ENCODE peak calls at places on chromosomes 2 and 18, in six cellular contexts. One of them, this sample, is unnamed.
A peak's percentile ranks its signal among the peaks of the same experiment; 100 is the strongest.

GRCh38 chr2:241546771-241547498 is 11.6 kb upstream of the BOK start:
- DNase-seq in HCT116: no peak
- DNase-seq in cardiac muscle cell: peak; percentile 7
- DNase-seq in tibial artery: no peak
- DNase-seq in colonic mucosa: no peak
- DNase-seq in fibroblast of lung: peak; percentile 51
- DNase-seq in this sample: peak; percentile 76

GRCh38 chr18:12911025-12911927 is 27.2 kb upstream of the PTPN2 start:
- DNase-seq in cardiac muscle cell: no peak
- DNase-seq in tibial artery: no peak
- DNase-seq in HCT116: no peak
- DNase-seq in colonic mucosa: no peak
- DNase-seq in fibroblast of lung: peak; percentile 6
- DNase-seq in this sample: no peak

GRCh38 chr2:105287692-105288091 is 41.8 kb downstream of the TGFBRAP1 start:
- DNase-seq in tibial artery: no peak
- DNase-seq in fibroblast of lung: peak; percentile 45
- DNase-seq in cardiac muscle cell: peak; percentile 64
- DNase-seq in colonic mucosa: peak; percentile 46
- DNase-seq in HCT116: peak; percentile 16
- DNase-seq in this sample: no peak

GRCh38 chr2:55809875-55810620 is 113.5 kb downstream of the EFEMP1 start:
- DNase-seq in fibroblast of lung: peak; percentile 68
- DNase-seq in colonic mucosa: no peak
- DNase-seq in cardiac muscle cell: no peak
- DNase-seq in HCT116: no peak
- DNase-seq in tibial artery: peak; percentile 65
- DNase-seq in this sample: no peak

GRCh38 chr2:85999131-85999831 is 106.4 kb downstream of the POLR1A start:
- DNase-seq in HCT116: no peak
- DNase-seq in fibroblast of lung: no peak
- DNase-seq in tibial artery: peak; percentile 65
- DNase-seq in colonic mucosa: no peak
- DNase-seq in cardiac muscle cell: no peak
- DNase-seq in this sample: no peak

GRCh38 chr2:159009940-159010339 is 41.5 kb downstream of the TANC1 start:
- DNase-seq in fibroblast of lung: no peak
- DNase-seq in tibial artery: no peak
- DNase-seq in colonic mucosa: no peak
- DNase-seq in HCT116: no peak
- DNase-seq in cardiac muscle cell: no peak
- DNase-seq in this sample: no peak

GRCh38 chr2:26008851-26009566 is 24.9 kb upstream of the RAB10 start:
- DNase-seq in fibroblast of lung: peak; percentile 90
- DNase-seq in HCT116: peak; percentile 43
- DNase-seq in cardiac muscle cell: no peak
- DNase-seq in tibial artery: peak; percentile 80
- DNase-seq in colonic mucosa: peak; percentile 78
- DNase-seq in this sample: peak; percentile 62

GRCh38 chr2:32768387-32769174 is 140.7 kb downstream of the TTC27 start:
- DNase-seq in colonic mucosa: no peak
- DNase-seq in cardiac muscle cell: no peak
- DNase-seq in HCT116: no peak
- DNase-seq in fibroblast of lung: no peak
- DNase-seq in tibial artery: no peak
- DNase-seq in this sample: no peak

GRCh38 chr18:3985664-3986063 is 469.4 kb downstream of the DLGAP1 start:
- DNase-seq in fibroblast of lung: peak; percentile 92
- DNase-seq in colonic mucosa: no peak
- DNase-seq in tibial artery: no peak
- DNase-seq in HCT116: no peak
- DNase-seq in cardiac muscle cell: no peak
- DNase-seq in this sample: no peak

GRCh38 chr18:75658330-75658729 is 230.8 kb upstream of the SMIM21 start:
- DNase-seq in fibroblast of lung: no peak
- DNase-seq in tibial artery: no peak
- DNase-seq in colonic mucosa: no peak
- DNase-seq in HCT116: no peak
- DNase-seq in cardiac muscle cell: no peak
- DNase-seq in this sample: no peak

GRCh38 chr2:33645861-33646260 is 46.8 kb upstream of the FAM98A start:
- DNase-seq in HCT116: no peak
- DNase-seq in fibroblast of lung: peak; percentile 6
- DNase-seq in cardiac muscle cell: no peak
- DNase-seq in tibial artery: no peak
- DNase-seq in colonic mucosa: no peak
- DNase-seq in this sample: no peak

GRCh38 chr2:233822781-233823730 is 31.3 kb downstream of the HJURP start:
- DNase-seq in cardiac muscle cell: no peak
- DNase-seq in tibial artery: peak; percentile 50
- DNase-seq in HCT116: no peak
- DNase-seq in fibroblast of lung: no peak
- DNase-seq in colonic mucosa: no peak
- DNase-seq in this sample: no peak

GRCh38 chr2:235630723-235631122 is 136.9 kb downstream of the AGAP1 start:
- DNase-seq in colonic mucosa: no peak
- DNase-seq in HCT116: no peak
- DNase-seq in tibial artery: no peak
- DNase-seq in fibroblast of lung: no peak
- DNase-seq in cardiac muscle cell: no peak
- DNase-seq in this sample: no peak

GRCh38 chr2:157172239-157172638 is 85.3 kb upstream of the GALNT5 start:
- DNase-seq in fibroblast of lung: no peak
- DNase-seq in cardiac muscle cell: no peak
- DNase-seq in HCT116: no peak
- DNase-seq in colonic mucosa: no peak
- DNase-seq in tibial artery: no peak
- DNase-seq in this sample: no peak

GRCh38 chr18:11119550-11119949 is 29.8 kb downstream of the PIEZO2 start:
- DNase-seq in fibroblast of lung: no peak
- DNase-seq in HCT116: no peak
- DNase-seq in colonic mucosa: no peak
- DNase-seq in tibial artery: no peak
- DNase-seq in cardiac muscle cell: no peak
- DNase-seq in this sample: no peak

GRCh38 chr2:63661076-63661475 is 72.3 kb downstream of the MDH1 start:
- DNase-seq in tibial artery: no peak
- DNase-seq in HCT116: no peak
- DNase-seq in cardiac muscle cell: no peak
- DNase-seq in colonic mucosa: no peak
- DNase-seq in fibroblast of lung: peak; percentile 50
- DNase-seq in this sample: no peak

GRCh38 chr2:132701810-132702209 is 31.8 kb upstream of the LYPD1 start:
- DNase-seq in HCT116: no peak
- DNase-seq in tibial artery: no peak
- DNase-seq in cardiac muscle cell: no peak
- DNase-seq in fibroblast of lung: peak; percentile 25
- DNase-seq in colonic mucosa: no peak
- DNase-seq in this sample: no peak

GRCh38 chr2:38806001-38806400 is 28.0 kb downstream of the GEMIN6 start:
- DNase-seq in HCT116: no peak
- DNase-seq in tibial artery: no peak
- DNase-seq in cardiac muscle cell: no peak
- DNase-seq in colonic mucosa: no peak
- DNase-seq in fibroblast of lung: no peak
- DNase-seq in this sample: no peak

GRCh38 chr2:120432293-120432975 is 86.5 kb downstream of the INHBB start:
- DNase-seq in cardiac muscle cell: no peak
- DNase-seq in tibial artery: no peak
- DNase-seq in HCT116: no peak
- DNase-seq in colonic mucosa: no peak
- DNase-seq in fibroblast of lung: no peak
- DNase-seq in this sample: no peak

GRCh38 chr2:170715062-170715931 is at the start of gene SP5:
- DNase-seq in tibial artery: peak; percentile 78
- DNase-seq in fibroblast of lung: peak; percentile 44
- DNase-seq in cardiac muscle cell: peak; percentile 83
- DNase-seq in colonic mucosa: peak; percentile 65
- DNase-seq in HCT116: peak; percentile 35
- DNase-seq in this sample: peak; percentile 95

GRCh38 chr2:170717991-170718589 is 3.0 kb downstream of the SP5 start:
- DNase-seq in cardiac muscle cell: no peak
- DNase-seq in tibial artery: no peak
- DNase-seq in fibroblast of lung: no peak
- DNase-seq in HCT116: no peak
- DNase-seq in colonic mucosa: no peak
- DNase-seq in this sample: no peak

GRCh38 chr2:170715932-170716777 is 1.0 kb downstream of the SP5 start:
- DNase-seq in tibial artery: no peak
- DNase-seq in fibroblast of lung: no peak
- DNase-seq in colonic mucosa: peak; percentile 33
- DNase-seq in cardiac muscle cell: no peak
- DNase-seq in HCT116: no peak
- DNase-seq in this sample: peak; percentile 67

GRCh38 chr2:170717599-170717963 is 2.4 kb downstream of the SP5 start:
- DNase-seq in HCT116: no peak
- DNase-seq in tibial artery: no peak
- DNase-seq in cardiac muscle cell: no peak
- DNase-seq in fibroblast of lung: no peak
- DNase-seq in colonic mucosa: no peak
- DNase-seq in this sample: no peak

DNA sequence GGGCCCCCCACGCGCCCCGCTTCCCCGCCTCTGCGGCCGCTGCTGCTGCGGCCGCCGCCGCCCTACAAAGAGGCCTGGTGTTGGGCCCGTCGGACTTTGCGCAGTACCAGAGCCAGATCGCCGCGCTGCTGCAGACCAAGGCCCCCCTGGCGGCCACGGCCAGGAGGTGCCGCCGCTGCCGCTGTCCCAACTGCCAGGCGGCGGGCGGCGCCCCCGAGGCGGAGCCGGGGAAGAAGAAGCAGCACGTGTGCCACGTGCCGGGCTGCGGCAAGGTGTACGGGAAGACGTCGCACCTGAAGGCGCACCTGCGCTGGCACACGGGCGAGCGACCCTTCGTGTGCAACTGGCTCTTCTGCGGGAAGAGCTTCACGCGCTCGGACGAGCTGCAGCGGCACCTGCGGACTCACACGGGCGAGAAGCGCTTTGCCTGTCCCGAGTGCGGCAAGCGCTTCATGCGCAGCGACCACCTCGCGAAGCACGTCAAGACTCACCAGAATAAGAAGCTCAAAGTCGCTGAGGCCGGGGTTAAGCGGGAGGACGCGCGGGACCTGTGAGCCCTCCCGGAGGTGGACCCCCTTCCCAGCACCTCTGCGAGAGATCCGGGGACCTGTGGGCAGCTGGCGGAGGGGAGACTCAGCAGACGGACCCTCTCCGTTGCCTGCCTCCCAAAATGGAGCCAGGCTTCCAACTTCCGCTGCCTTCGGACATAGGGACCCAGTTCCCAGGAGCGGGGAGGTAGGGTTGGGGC is 1.9 kb downstream of the SP5 start:
- DNase-seq in fibroblast of lung: peak; percentile 34
- DNase-seq in HCT116: no peak
- DNase-seq in colonic mucosa: peak; percentile 41
- DNase-seq in cardiac muscle cell: peak; percentile 78
- DNase-seq in tibial artery: peak; percentile 70
- DNase-seq in this sample: peak; percentile 83
- H3K9me3 ChIP-seq in fibroblast of lung: no peaks in the 10 kb centered on the region
- H3K9me3 ChIP-seq in HCT116: no peaks in the 10 kb centered on the region
- H3K9me3 ChIP-seq in colonic mucosa: no peaks in the 10 kb centered on the region
- H3K9me3 ChIP-seq in cardiac muscle cell: no peaks in the 10 kb centered on the region
- H3K9me3 ChIP-seq in tibial artery: no peaks in the 10 kb centered on the region
- H3K9me3 ChIP-seq in this sample: no peaks in the 10 kb centered on the region

DNA sequence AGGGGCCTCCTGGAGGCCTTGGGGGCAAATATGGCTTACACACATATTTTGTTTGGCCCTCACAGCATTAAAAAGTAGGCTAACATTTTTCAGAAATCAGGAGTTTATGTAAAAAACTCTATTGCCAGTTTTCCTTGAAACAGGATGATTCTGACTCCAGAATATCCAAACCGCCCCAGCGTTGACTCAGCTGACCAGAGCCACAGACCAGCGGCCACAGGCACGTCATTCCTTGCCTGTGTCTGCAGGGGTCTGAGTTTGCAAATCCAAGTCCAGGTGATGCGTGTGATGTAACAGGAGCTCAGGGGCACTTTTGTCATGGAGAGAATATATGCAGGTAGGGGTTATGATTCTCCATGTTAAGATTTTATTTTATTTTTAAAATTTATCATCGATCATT is 79.4 kb upstream of the ALKAL2 start:
- DNase-seq in HCT116: no peak
- DNase-seq in cardiac muscle cell: no peak
- DNase-seq in colonic mucosa: no peak
- DNase-seq in tibial artery: no peak
- DNase-seq in fibroblast of lung: no peak
- DNase-seq in this sample: no peak
- H3K27me3 ChIP-seq in HCT116: peaks cover 29% of the 10 kb centered on the region
- H3K27me3 ChIP-seq in cardiac muscle cell: no peaks in the 10 kb centered on the region
- H3K27me3 ChIP-seq in colonic mucosa: no peaks in the 10 kb centered on the region
- H3K27me3 ChIP-seq in tibial artery: no peaks in the 10 kb centered on the region
- H3K27me3 ChIP-seq in fibroblast of lung: no peaks in the 10 kb centered on the region
- H3K27me3 ChIP-seq in this sample: no peaks in the 10 kb centered on the region

DNA sequence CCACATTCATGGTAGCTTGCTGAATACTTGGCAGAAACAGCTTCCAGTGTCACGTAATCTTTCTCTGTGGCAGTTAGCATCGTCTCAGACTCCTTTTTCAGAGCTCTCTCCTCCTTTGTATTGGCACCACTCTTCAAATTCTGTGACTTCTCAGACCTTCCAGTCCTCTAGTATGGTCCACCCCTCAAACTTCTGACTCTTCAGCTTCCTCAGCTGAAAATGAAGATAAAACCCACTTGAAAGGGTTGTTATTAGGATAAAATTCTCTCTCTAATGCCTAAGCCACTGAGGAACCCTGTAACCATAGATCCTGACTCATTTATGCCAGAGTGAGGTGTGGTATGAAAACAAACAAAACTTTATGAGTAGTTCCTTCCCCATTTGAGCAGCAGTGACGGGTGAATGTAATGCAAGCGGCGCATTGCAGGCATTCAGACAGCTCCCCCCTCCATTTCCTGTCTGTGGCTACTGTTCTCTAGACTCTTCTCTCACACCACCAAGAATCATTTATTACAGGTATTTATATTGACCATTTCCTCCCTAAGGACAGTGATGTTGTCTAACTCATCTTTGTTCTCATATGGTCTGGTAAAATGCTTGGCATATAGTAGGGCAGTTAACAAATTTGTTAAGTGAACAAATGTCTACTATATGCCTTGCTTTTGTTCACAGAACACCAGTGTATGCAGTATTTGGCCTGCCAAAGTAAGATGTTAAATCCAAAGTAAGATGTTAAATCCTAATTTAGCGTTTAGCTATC is 35.3 kb downstream of the GALNT1 start:
- DNase-seq in cardiac muscle cell: no peak
- DNase-seq in tibial artery: no peak
- DNase-seq in fibroblast of lung: peak; percentile 80
- DNase-seq in colonic mucosa: peak; percentile 63
- DNase-seq in HCT116: no peak
- DNase-seq in this sample: peak; percentile 0
- TF ChIP-seq CTCF in cardiac muscle cell: no peak
- TF ChIP-seq CTCF in tibial artery: no peak
- TF ChIP-seq CTCF in fibroblast of lung: no peak
- TF ChIP-seq CTCF in colonic mucosa: no peak
- TF ChIP-seq CTCF in HCT116: no peak
- TF ChIP-seq CTCF in this sample: no peak

GRCh38 chr18:80022613-80023012 is 11.6 kb upstream of the RBFA start:
- DNase-seq in cardiac muscle cell: peak; percentile 54
- DNase-seq in fibroblast of lung: peak; percentile 50
- DNase-seq in HCT116: peak; percentile 24
- DNase-seq in tibial artery: no peak
- DNase-seq in colonic mucosa: no peak
- DNase-seq in this sample: no peak
- H3K9me3 ChIP-seq in cardiac muscle cell: no peaks in the 10 kb centered on the region
- H3K9me3 ChIP-seq in fibroblast of lung: no peaks in the 10 kb centered on the region
- H3K9me3 ChIP-seq in HCT116: peaks cover 26% of the 10 kb centered on the region
- H3K9me3 ChIP-seq in tibial artery: peaks cover 19% of the 10 kb centered on the region
- H3K9me3 ChIP-seq in colonic mucosa: no peaks in the 10 kb centered on the region
- H3K9me3 ChIP-seq in this sample: no peaks in the 10 kb centered on the region

GRCh38 chr18:37251679-37252078 is 313.9 kb downstream of the CELF4 start:
- DNase-seq in HCT116: no peak
- DNase-seq in fibroblast of lung: no peak
- DNase-seq in colonic mucosa: no peak
- DNase-seq in cardiac muscle cell: no peak
- DNase-seq in tibial artery: no peak
- DNase-seq in this sample: no peak
- H3K27me3 ChIP-seq in HCT116: peaks cover 3% of the 10 kb centered on the region
- H3K27me3 ChIP-seq in fibroblast of lung: peaks cover 13% of the 10 kb centered on the region
- H3K27me3 ChIP-seq in colonic mucosa: peaks cover 29% of the 10 kb centered on the region
- H3K27me3 ChIP-seq in cardiac muscle cell: peaks cover 29% of the 10 kb centered on the region
- H3K27me3 ChIP-seq in tibial artery: peaks cover 71% of the 10 kb centered on the region
- H3K27me3 ChIP-seq in this sample: no peaks in the 10 kb centered on the region